ENCODE peak calls at places on chromosomes 16 and 17, in six cellular contexts. One of them, this sample, is unnamed.

GRCh38 chr16:77387075-77387474 is 47.8 kb downstream of the ADAMTS18 start:
- DNase-seq in activated CD4-positive, alpha-beta memory T cell treated with anti-CD3 and anti-CD28 coated beads, Interleukin-2, amount 10 ng/mL, durations not matched to agents 7 days and 5 days: no peak
- DNase-seq in kidney glomerular epithelial cell: no peak
- DNase-seq in CD8-positive, alpha-beta memory T cell: no peak
- DNase-seq in central memory CD4-positive, alpha-beta T cell: no peak
- DNase-seq in glutamatergic neuron: no peak
- DNase-seq in this sample: no peak

GRCh38 chr17:72567774-72568173 is 447.0 kb downstream of the SOX9 start:
- DNase-seq in activated CD4-positive, alpha-beta memory T cell treated with anti-CD3 and anti-CD28 coated beads, Interleukin-2, amount 10 ng/mL, durations not matched to agents 7 days and 5 days: no peak
- DNase-seq in kidney glomerular epithelial cell: no peak
- DNase-seq in CD8-positive, alpha-beta memory T cell: no peak
- DNase-seq in central memory CD4-positive, alpha-beta T cell: no peak
- DNase-seq in glutamatergic neuron: no peak
- DNase-seq in this sample: no peak

GRCh38 chr17:7850970-7851437 is 3.9 kb upstream of the TMEM88 start:
- DNase-seq in activated CD4-positive, alpha-beta memory T cell treated with anti-CD3 and anti-CD28 coated beads, Interleukin-2, amount 10 ng/mL, durations not matched to agents 7 days and 5 days: no peak
- DNase-seq in kidney glomerular epithelial cell: no peak
- DNase-seq in CD8-positive, alpha-beta memory T cell: peak
- DNase-seq in central memory CD4-positive, alpha-beta T cell: no peak
- DNase-seq in glutamatergic neuron: no peak
- DNase-seq in this sample: no peak

GRCh38 chr16:21656795-21657768 is 4.7 kb upstream of the IGSF6 start:
- DNase-seq in activated CD4-positive, alpha-beta memory T cell treated with anti-CD3 and anti-CD28 coated beads, Interleukin-2, amount 10 ng/mL, durations not matched to agents 7 days and 5 days: peak
- DNase-seq in kidney glomerular epithelial cell: peak
- DNase-seq in CD8-positive, alpha-beta memory T cell: peak
- DNase-seq in central memory CD4-positive, alpha-beta T cell: peak
- DNase-seq in glutamatergic neuron: no peak
- DNase-seq in this sample: peak

GRCh38 chr17:879546-879945 is 97.4 kb downstream of the MRM3 start:
- DNase-seq in activated CD4-positive, alpha-beta memory T cell treated with anti-CD3 and anti-CD28 coated beads, Interleukin-2, amount 10 ng/mL, durations not matched to agents 7 days and 5 days: peak
- DNase-seq in kidney glomerular epithelial cell: peak
- DNase-seq in CD8-positive, alpha-beta memory T cell: peak
- DNase-seq in central memory CD4-positive, alpha-beta T cell: peak
- DNase-seq in glutamatergic neuron: peak
- DNase-seq in this sample: peak

GRCh38 chr17:2094891-2095535 is 40.1 kb downstream of the HIC1 start:
- DNase-seq in activated CD4-positive, alpha-beta memory T cell treated with anti-CD3 and anti-CD28 coated beads, Interleukin-2, amount 10 ng/mL, durations not matched to agents 7 days and 5 days: no peak
- DNase-seq in kidney glomerular epithelial cell: no peak
- DNase-seq in CD8-positive, alpha-beta memory T cell: no peak
- DNase-seq in central memory CD4-positive, alpha-beta T cell: no peak
- DNase-seq in glutamatergic neuron: peak
- DNase-seq in this sample: no peak

GRCh38 chr16:87212026-87212425 is 105.2 kb downstream of the C16orf95 start:
- DNase-seq in activated CD4-positive, alpha-beta memory T cell treated with anti-CD3 and anti-CD28 coated beads, Interleukin-2, amount 10 ng/mL, durations not matched to agents 7 days and 5 days: no peak
- DNase-seq in kidney glomerular epithelial cell: no peak
- DNase-seq in CD8-positive, alpha-beta memory T cell: no peak
- DNase-seq in central memory CD4-positive, alpha-beta T cell: no peak
- DNase-seq in glutamatergic neuron: no peak
- DNase-seq in this sample: no peak

GRCh38 chr16:1980026-1980769 is 1.1 kb downstream of the NOXO1 start:
- DNase-seq in activated CD4-positive, alpha-beta memory T cell treated with anti-CD3 and anti-CD28 coated beads, Interleukin-2, amount 10 ng/mL, durations not matched to agents 7 days and 5 days: no peak
- DNase-seq in kidney glomerular epithelial cell: no peak
- DNase-seq in CD8-positive, alpha-beta memory T cell: no peak
- DNase-seq in central memory CD4-positive, alpha-beta T cell: no peak
- DNase-seq in glutamatergic neuron: no peak
- DNase-seq in this sample: no peak

GRCh38 chr17:76428511-76428910 is 24.4 kb downstream of the UBE2O start:
- DNase-seq in activated CD4-positive, alpha-beta memory T cell treated with anti-CD3 and anti-CD28 coated beads, Interleukin-2, amount 10 ng/mL, durations not matched to agents 7 days and 5 days: no peak
- DNase-seq in kidney glomerular epithelial cell: no peak
- DNase-seq in CD8-positive, alpha-beta memory T cell: no peak
- DNase-seq in central memory CD4-positive, alpha-beta T cell: no peak
- DNase-seq in glutamatergic neuron: no peak
- DNase-seq in this sample: no peak

GRCh38 chr16:31382485-31383161 is 10.5 kb upstream of the ITGAD start:
- DNase-seq in activated CD4-positive, alpha-beta memory T cell treated with anti-CD3 and anti-CD28 coated beads, Interleukin-2, amount 10 ng/mL, durations not matched to agents 7 days and 5 days: peak
- DNase-seq in kidney glomerular epithelial cell: peak
- DNase-seq in CD8-positive, alpha-beta memory T cell: peak
- DNase-seq in central memory CD4-positive, alpha-beta T cell: peak
- DNase-seq in glutamatergic neuron: peak
- DNase-seq in this sample: no peak

GRCh38 chr17:51407576-51407975 is 147.2 kb downstream of the UTP18 start:
- DNase-seq in activated CD4-positive, alpha-beta memory T cell treated with anti-CD3 and anti-CD28 coated beads, Interleukin-2, amount 10 ng/mL, durations not matched to agents 7 days and 5 days: no peak
- DNase-seq in kidney glomerular epithelial cell: no peak
- DNase-seq in CD8-positive, alpha-beta memory T cell: no peak
- DNase-seq in central memory CD4-positive, alpha-beta T cell: no peak
- DNase-seq in glutamatergic neuron: no peak
- DNase-seq in this sample: no peak

GRCh38 chr17:19867654-19868395 is at the start of gene ULK2:
- DNase-seq in activated CD4-positive, alpha-beta memory T cell treated with anti-CD3 and anti-CD28 coated beads, Interleukin-2, amount 10 ng/mL, durations not matched to agents 7 days and 5 days: peak
- DNase-seq in kidney glomerular epithelial cell: peak
- DNase-seq in CD8-positive, alpha-beta memory T cell: peak
- DNase-seq in central memory CD4-positive, alpha-beta T cell: peak
- DNase-seq in glutamatergic neuron: peak
- DNase-seq in this sample: peak

GRCh38 chr16:74923766-74924460 is 61.0 kb downstream of the WDR59 start:
- DNase-seq in activated CD4-positive, alpha-beta memory T cell treated with anti-CD3 and anti-CD28 coated beads, Interleukin-2, amount 10 ng/mL, durations not matched to agents 7 days and 5 days: no peak
- DNase-seq in kidney glomerular epithelial cell: no peak
- DNase-seq in CD8-positive, alpha-beta memory T cell: no peak
- DNase-seq in central memory CD4-positive, alpha-beta T cell: no peak
- DNase-seq in glutamatergic neuron: no peak
- DNase-seq in this sample: no peak

GRCh38 chr17:62653002-62653830 is 25.7 kb downstream of the MRC2 start:
- DNase-seq in activated CD4-positive, alpha-beta memory T cell treated with anti-CD3 and anti-CD28 coated beads, Interleukin-2, amount 10 ng/mL, durations not matched to agents 7 days and 5 days: peak
- DNase-seq in kidney glomerular epithelial cell: peak
- DNase-seq in CD8-positive, alpha-beta memory T cell: peak
- DNase-seq in central memory CD4-positive, alpha-beta T cell: peak
- DNase-seq in glutamatergic neuron: peak
- DNase-seq in this sample: peak

GRCh38 chr17:39751637-39752036 is 13.9 kb downstream of the GRB7 start:
- DNase-seq in activated CD4-positive, alpha-beta memory T cell treated with anti-CD3 and anti-CD28 coated beads, Interleukin-2, amount 10 ng/mL, durations not matched to agents 7 days and 5 days: no peak
- DNase-seq in kidney glomerular epithelial cell: no peak
- DNase-seq in CD8-positive, alpha-beta memory T cell: peak
- DNase-seq in central memory CD4-positive, alpha-beta T cell: no peak
- DNase-seq in glutamatergic neuron: no peak
- DNase-seq in this sample: no peak

GRCh38 chr17:6596941-6597340 is 40.6 kb upstream of the PITPNM3 start:
- DNase-seq in activated CD4-positive, alpha-beta memory T cell treated with anti-CD3 and anti-CD28 coated beads, Interleukin-2, amount 10 ng/mL, durations not matched to agents 7 days and 5 days: no peak
- DNase-seq in kidney glomerular epithelial cell: no peak
- DNase-seq in CD8-positive, alpha-beta memory T cell: no peak
- DNase-seq in central memory CD4-positive, alpha-beta T cell: no peak
- DNase-seq in glutamatergic neuron: no peak
- DNase-seq in this sample: no peak

GRCh38 chr17:18187226-18187625 is 3.6 kb downstream of the ALKBH5 start:
- DNase-seq in activated CD4-positive, alpha-beta memory T cell treated with anti-CD3 and anti-CD28 coated beads, Interleukin-2, amount 10 ng/mL, durations not matched to agents 7 days and 5 days: no peak
- DNase-seq in kidney glomerular epithelial cell: no peak
- DNase-seq in CD8-positive, alpha-beta memory T cell: no peak
- DNase-seq in central memory CD4-positive, alpha-beta T cell: no peak
- DNase-seq in glutamatergic neuron: no peak
- DNase-seq in this sample: no peak

GRCh38 chr16:10971560-10971961 is 27.2 kb downstream of the CLEC16A start:
- DNase-seq in activated CD4-positive, alpha-beta memory T cell treated with anti-CD3 and anti-CD28 coated beads, Interleukin-2, amount 10 ng/mL, durations not matched to agents 7 days and 5 days: peak
- DNase-seq in kidney glomerular epithelial cell: peak
- DNase-seq in CD8-positive, alpha-beta memory T cell: no peak
- DNase-seq in central memory CD4-positive, alpha-beta T cell: peak
- DNase-seq in glutamatergic neuron: peak
- DNase-seq in this sample: peak

GRCh38 chr17:11240041-11240801 is 792 bp upstream of the SHISA6 start:
- DNase-seq in activated CD4-positive, alpha-beta memory T cell treated with anti-CD3 and anti-CD28 coated beads, Interleukin-2, amount 10 ng/mL, durations not matched to agents 7 days and 5 days: no peak
- DNase-seq in kidney glomerular epithelial cell: no peak
- DNase-seq in CD8-positive, alpha-beta memory T cell: no peak
- DNase-seq in central memory CD4-positive, alpha-beta T cell: no peak
- DNase-seq in glutamatergic neuron: peak
- DNase-seq in this sample: no peak

GRCh38 chr17:8785547-8786412 is 13.4 kb downstream of the MFSD6L start:
- DNase-seq in activated CD4-positive, alpha-beta memory T cell treated with anti-CD3 and anti-CD28 coated beads, Interleukin-2, amount 10 ng/mL, durations not matched to agents 7 days and 5 days: peak
- DNase-seq in kidney glomerular epithelial cell: peak
- DNase-seq in CD8-positive, alpha-beta memory T cell: peak
- DNase-seq in central memory CD4-positive, alpha-beta T cell: peak
- DNase-seq in glutamatergic neuron: peak
- DNase-seq in this sample: peak

GRCh38 chr16:27428035-27428785 is 26.2 kb downstream of the IL21R start:
- DNase-seq in activated CD4-positive, alpha-beta memory T cell treated with anti-CD3 and anti-CD28 coated beads, Interleukin-2, amount 10 ng/mL, durations not matched to agents 7 days and 5 days: peak
- DNase-seq in kidney glomerular epithelial cell: no peak
- DNase-seq in CD8-positive, alpha-beta memory T cell: peak
- DNase-seq in central memory CD4-positive, alpha-beta T cell: no peak
- DNase-seq in glutamatergic neuron: no peak
- DNase-seq in this sample: no peak

GRCh38 chr16:64437706-64438329 is 684.0 kb downstream of the CDH11 start:
- DNase-seq in activated CD4-positive, alpha-beta memory T cell treated with anti-CD3 and anti-CD28 coated beads, Interleukin-2, amount 10 ng/mL, durations not matched to agents 7 days and 5 days: no peak
- DNase-seq in kidney glomerular epithelial cell: no peak
- DNase-seq in CD8-positive, alpha-beta memory T cell: no peak
- DNase-seq in central memory CD4-positive, alpha-beta T cell: no peak
- DNase-seq in glutamatergic neuron: no peak
- DNase-seq in this sample: no peak

GRCh38 chr16:85557976-85558589 is 55.0 kb upstream of the GSE1 start:
- DNase-seq in activated CD4-positive, alpha-beta memory T cell treated with anti-CD3 and anti-CD28 coated beads, Interleukin-2, amount 10 ng/mL, durations not matched to agents 7 days and 5 days: no peak
- DNase-seq in kidney glomerular epithelial cell: peak
- DNase-seq in CD8-positive, alpha-beta memory T cell: no peak
- DNase-seq in central memory CD4-positive, alpha-beta T cell: no peak
- DNase-seq in glutamatergic neuron: no peak
- DNase-seq in this sample: peak

GRCh38 chr16:840561-841454 is 40.3 kb upstream of the GNG13 start:
- DNase-seq in activated CD4-positive, alpha-beta memory T cell treated with anti-CD3 and anti-CD28 coated beads, Interleukin-2, amount 10 ng/mL, durations not matched to agents 7 days and 5 days: no peak
- DNase-seq in kidney glomerular epithelial cell: no peak
- DNase-seq in CD8-positive, alpha-beta memory T cell: peak
- DNase-seq in central memory CD4-positive, alpha-beta T cell: no peak
- DNase-seq in glutamatergic neuron: no peak
- DNase-seq in this sample: no peak

GRCh38 chr16:72291531-72291981 is 119.6 kb upstream of the PMFBP1 start:
- DNase-seq in activated CD4-positive, alpha-beta memory T cell treated with anti-CD3 and anti-CD28 coated beads, Interleukin-2, amount 10 ng/mL, durations not matched to agents 7 days and 5 days: no peak
- DNase-seq in kidney glomerular epithelial cell: peak
- DNase-seq in CD8-positive, alpha-beta memory T cell: no peak
- DNase-seq in central memory CD4-positive, alpha-beta T cell: no peak
- DNase-seq in glutamatergic neuron: no peak
- DNase-seq in this sample: peak

GRCh38 chr16:1167276-1168107 is 14.6 kb downstream of the CACNA1H start:
- DNase-seq in activated CD4-positive, alpha-beta memory T cell treated with anti-CD3 and anti-CD28 coated beads, Interleukin-2, amount 10 ng/mL, durations not matched to agents 7 days and 5 days: no peak
- DNase-seq in kidney glomerular epithelial cell: no peak
- DNase-seq in CD8-positive, alpha-beta memory T cell: no peak
- DNase-seq in central memory CD4-positive, alpha-beta T cell: no peak
- DNase-seq in glutamatergic neuron: peak
- DNase-seq in this sample: no peak

GRCh38 chr17:9646556-9646905 is 1.2 kb downstream of the USP43 start:
- DNase-seq in activated CD4-positive, alpha-beta memory T cell treated with anti-CD3 and anti-CD28 coated beads, Interleukin-2, amount 10 ng/mL, durations not matched to agents 7 days and 5 days: no peak
- DNase-seq in kidney glomerular epithelial cell: peak
- DNase-seq in CD8-positive, alpha-beta memory T cell: no peak
- DNase-seq in central memory CD4-positive, alpha-beta T cell: no peak
- DNase-seq in glutamatergic neuron: no peak
- DNase-seq in this sample: no peak

GRCh38 chr16:75653926-75654325 is 6.4 kb downstream of the TERF2IP start:
- DNase-seq in activated CD4-positive, alpha-beta memory T cell treated with anti-CD3 and anti-CD28 coated beads, Interleukin-2, amount 10 ng/mL, durations not matched to agents 7 days and 5 days: no peak
- DNase-seq in kidney glomerular epithelial cell: no peak
- DNase-seq in CD8-positive, alpha-beta memory T cell: no peak
- DNase-seq in central memory CD4-positive, alpha-beta T cell: no peak
- DNase-seq in glutamatergic neuron: no peak
- DNase-seq in this sample: no peak

GRCh38 chr17:40452921-40453378 is 9.7 kb downstream of the IGFBP4 start:
- DNase-seq in activated CD4-positive, alpha-beta memory T cell treated with anti-CD3 and anti-CD28 coated beads, Interleukin-2, amount 10 ng/mL, durations not matched to agents 7 days and 5 days: no peak
- DNase-seq in kidney glomerular epithelial cell: no peak
- DNase-seq in CD8-positive, alpha-beta memory T cell: no peak
- DNase-seq in central memory CD4-positive, alpha-beta T cell: no peak
- DNase-seq in glutamatergic neuron: no peak
- DNase-seq in this sample: no peak